ENCODE peak calls at places on chromosomes 12 and 14, in ten cellular contexts. Z, J, K, M, H, Y, B, D, L and X are unnamed samples.

GRCh38 chr12:89709994-89710872 is 1.6 kb upstream of the ATP2B1 start:
- DNase-seq in H (no peak), M (no peak), J (peak; percentile 58), K (no peak), Z (peak; percentile 40), Y (peak; percentile 61), B (peak; percentile 63), D (no peak), L (no peak), X (peak; percentile 67)

GRCh38 chr14:99201351-99202073 is 70.5 kb downstream of the BCL11B start:
- DNase-seq in J (no peak), Z (no peak), L (no peak), K (no peak), M (no peak), D (no peak), H (no peak), B (no peak), Y (no peak), X (no peak)

GRCh38 chr14:105065280-105066228 is at the start of gene GPR132:
- DNase-seq in Y (peak; percentile 83), K (no peak), B (peak; percentile 38), J (peak; percentile 48), M (peak; percentile 83), L (no peak), D (peak; percentile 84), Z (no peak), H (peak; percentile 88), X (no peak)

GRCh38 chr14:38316922-38317321 is 61.0 kb upstream of the CLEC14A start:
- DNase-seq in B (no peak), L (no peak), M (no peak), D (no peak), Y (no peak), K (no peak), Z (no peak), J (no peak), H (no peak), X (no peak)

GRCh38 chr12:105775351-105775750 is 363.4 kb downstream of the NUAK1 start:
- DNase-seq in D (no peak), Z (no peak), J (no peak), L (no peak), K (peak; percentile 50), Y (no peak), B (no peak), H (no peak), M (no peak), X (no peak)

GRCh38 chr12:2344892-2345291 is 292.1 kb downstream of the CACNA1C start:
- DNase-seq in Y (no peak), H (no peak), L (no peak), K (no peak), Z (no peak), M (no peak), J (no peak), D (no peak), B (no peak), X (no peak)

GRCh38 chr12:59708059-59708458 is 112.2 kb downstream of the SLC16A7 start:
- DNase-seq in Y (no peak), L (no peak), D (no peak), Z (no peak), K (no peak), J (no peak), B (no peak), M (no peak), H (no peak), X (no peak)

GRCh38 chr12:39235990-39236767 is 206.7 kb downstream of the KIF21A start:
- DNase-seq in Z (no peak), Y (no peak), J (no peak), H (no peak), D (no peak), K (no peak), L (no peak), M (no peak), B (no peak), X (no peak)

GRCh38 chr12:130428116-130428515 is 90.4 kb downstream of the PIWIL1 start:
- DNase-seq in H (no peak), B (no peak), Z (no peak), M (no peak), D (no peak), J (no peak), L (no peak), K (no peak), Y (no peak), X (no peak)

GRCh38 chr14:40119321-40119720 is 687.1 kb upstream of the FBXO33 start:
- DNase-seq in K (no peak), L (no peak), D (no peak), Y (no peak), Z (no peak), H (no peak), M (no peak), B (no peak), J (no peak), X (no peak)

GRCh38 chr12:104673294-104674062 is 216.7 kb downstream of the CHST11 start:
- DNase-seq in J (no peak), Z (no peak), L (no peak), Y (no peak), D (no peak), K (no peak), M (no peak), B (peak; percentile 84), H (no peak), X (no peak)

GRCh38 chr14:53668861-53669260 is 287.8 kb downstream of the BMP4 start:
- DNase-seq in L (no peak), Y (no peak), M (no peak), B (no peak), Z (no peak), D (no peak), K (no peak), J (no peak), H (no peak), X (no peak)

GRCh38 chr14:24135834-24136683 is at the start of gene PSME1:
- DNase-seq in Y (peak; percentile 90), K (peak; percentile 86), B (peak; percentile 95), H (peak; percentile 95), J (peak; percentile 93), Z (peak; percentile 93), L (peak; percentile 92), D (peak; percentile 79), M (peak; percentile 92), X (peak; percentile 93)

GRCh38 chr14:55938249-55938791 is 179.9 kb upstream of the PELI2 start:
- DNase-seq in B (no peak), J (no peak), H (no peak), K (no peak), Z (peak; percentile 42), Y (no peak), L (no peak), M (no peak), D (no peak), X (peak; percentile 45)

GRCh38 chr12:111691262-111691661 is 5.4 kb downstream of the ACAD10 start:
- DNase-seq in Y (no peak), L (no peak), J (no peak), H (no peak), Z (no peak), M (no peak), D (no peak), B (no peak), K (no peak), X (no peak)

GRCh38 chr12:55847033-55847432 is 4.3 kb upstream of the MMP19 start:
- DNase-seq in L (no peak), K (no peak), M (no peak), B (no peak), J (no peak), Z (no peak), H (peak; percentile 44), Y (no peak), D (no peak), X (no peak)

GRCh38 chr14:96039633-96040311 is 610 bp downstream of the C14orf132 start:
- DNase-seq in B (no peak), H (peak; percentile 36), J (no peak), K (peak; percentile 18), D (no peak), L (no peak), M (no peak), Y (no peak), Z (no peak), X (no peak)

GRCh38 chr12:121805800-121806555 is 2.2 kb downstream of the SETD1B start:
- DNase-seq in H (no peak), K (peak; percentile 48), Y (no peak), Z (no peak), D (no peak), J (no peak), B (no peak), L (peak; percentile 33), M (no peak), X (no peak)

GRCh38 chr12:88546851-88547250 is 33.4 kb downstream of the KITLG start:
- DNase-seq in M (no peak), K (no peak), Y (no peak), B (no peak), J (no peak), Z (no peak), H (no peak), D (no peak), L (no peak), X (no peak)

GRCh38 chr12:89645434-89645833 is 63.2 kb downstream of the ATP2B1 start:
- DNase-seq in Z (no peak), L (no peak), D (no peak), Y (no peak), B (no peak), K (no peak), J (no peak), H (no peak), M (no peak), X (no peak)

GRCh38 chr12:69161835-69162234 is 77.5 kb upstream of the CPSF6 start:
- DNase-seq in M (no peak), H (peak; percentile 55), D (peak; percentile 21), Z (no peak), Y (no peak), B (no peak), J (no peak), L (peak; percentile 73), K (no peak), X (no peak)

GRCh38 chr14:63155511-63156189 is 48.6 kb upstream of the RHOJ start:
- DNase-seq in J (no peak), B (no peak), L (no peak), Y (no peak), D (no peak), M (no peak), Z (no peak), H (no peak), K (peak; percentile 4), X (no peak)

GRCh38 chr14:30558362-30558674 is 640 bp upstream of the G2E3 start:
- DNase-seq in M (no peak), K (no peak), B (no peak), L (no peak), Z (no peak), J (no peak), Y (no peak), D (no peak), H (no peak), X (no peak)

GRCh38 chr12:117907108-117907689 is 61.6 kb downstream of the KSR2 start:
- DNase-seq in B (no peak), J (no peak), M (no peak), Z (no peak), H (no peak), Y (no peak), D (no peak), L (no peak), K (no peak), X (no peak)

GRCh38 chr14:89378119-89378518 is 38.9 kb downstream of the FOXN3 start:
- DNase-seq in D (no peak), Y (no peak), Z (no peak), J (no peak), K (peak; percentile 22), L (no peak), B (peak; percentile 51), M (no peak), H (peak; percentile 18), X (no peak)

GRCh38 chr12:132244724-132245295 is 84.6 kb downstream of the GALNT9 start:
- DNase-seq in Z (no peak), Y (no peak), L (no peak), K (no peak), H (no peak), B (no peak), J (no peak), M (no peak), D (no peak), X (no peak)

GRCh38 chr14:90140298-90140955 is 78.6 kb downstream of the KCNK13 start:
- DNase-seq in Y (no peak), J (no peak), H (no peak), K (no peak), L (peak; percentile 36), Z (no peak), D (no peak), B (no peak), M (no peak), X (no peak)

GRCh38 chr14:103220982-103221641 is 97.9 kb downstream of the TNFAIP2 start:
- DNase-seq in K (no peak), M (no peak), L (no peak), B (no peak), H (no peak), D (no peak), J (no peak), Z (no peak), Y (no peak), X (no peak)